ENCODE peak calls at places on chromosomes 4 and X, in four cellular contexts. C, N, O and Z are unnamed samples.
A peak's percentile ranks its signal among the peaks of the same experiment; 100 is the strongest.

GRCh38 chrX:19975862-19976261 is 15.0 kb downstream of the BCLAF3 start:
- DNase-seq in C (no peak), N (no peak), O (no peak), Z (no peak)

GRCh38 chrX:107480272-107480671 is 30.8 kb downstream of the FRMPD3 start:
- DNase-seq in N (no peak), O (no peak), C (no peak), Z (peak; percentile 1)

GRCh38 chr4:67459164-67459563 is 86.1 kb downstream of the CENPC start:
- DNase-seq in C (no peak), N (no peak), O (no peak), Z (no peak)

GRCh38 chr4:159209249-159209648 is 106.4 kb downstream of the RAPGEF2 start:
- DNase-seq in N (no peak), C (no peak), O (no peak), Z (no peak)

GRCh38 chr4:123064390-123064789 is 142.0 kb upstream of the NUDT6 start:
- DNase-seq in N (no peak), O (no peak), C (no peak), Z (peak; percentile 99)

GRCh38 chr4:137694138-137694537 is 161.8 kb upstream of the PCDH18 start:
- DNase-seq in N (no peak), O (no peak), C (no peak), Z (no peak)

GRCh38 chr4:83618991-83619390 is 83.1 kb downstream of the GPAT3 start:
- DNase-seq in N (no peak), O (no peak), C (no peak), Z (peak; percentile 61)

GRCh38 chr4:40918330-40918729 is 168.6 kb downstream of the NSUN7 start:
- DNase-seq in C (peak; percentile 69), N (no peak), O (peak; percentile 1), Z (peak; percentile 34)

GRCh38 chrX:49627030-49627777 is 28.4 kb downstream of the GAGE1 start:
- DNase-seq in O (no peak), C (no peak), N (peak; percentile 3), Z (no peak)

GRCh38 chr4:17322514-17322913 is 189.4 kb downstream of the QDPR start:
- DNase-seq in C (no peak), O (no peak), N (no peak), Z (no peak)

GRCh38 chrX:68880846-68881513 is 52.2 kb downstream of the EFNB1 start:
- DNase-seq in O (no peak), N (peak; percentile 23), C (no peak), Z (no peak)

GRCh38 chr4:25658357-25658771 is 2.7 kb downstream of the SLC34A2 start:
- DNase-seq in N (no peak), C (no peak), O (no peak), Z (no peak)

GRCh38 chrX:30748337-30748960 is 95.2 kb downstream of the GK start:
- DNase-seq in O (no peak), N (no peak), C (no peak), Z (no peak)

GRCh38 chr4:1992468-1993168 is 16.2 kb downstream of the NELFA start:
- DNase-seq in N (peak; percentile 38), O (no peak), C (no peak), Z (no peak)

GRCh38 chr4:169229571-169230028 is 41.2 kb downstream of the SH3RF1 start:
- DNase-seq in C (peak; percentile 88), N (no peak), O (no peak), Z (peak; percentile 94)

GRCh38 chr4:37604464-37604863 is 81.7 kb downstream of the RELL1 start:
- DNase-seq in N (no peak), O (no peak), C (no peak), Z (peak; percentile 62)

GRCh38 chr4:48683784-48684666 is 96.1 kb downstream of the FRYL start:
- DNase-seq in O (no peak), C (no peak), N (no peak), Z (no peak)

GRCh38 chr4:3862640-3863420 is 96.6 kb downstream of the ADRA2C start:
- DNase-seq in N (peak; percentile 31), O (no peak), C (no peak), Z (no peak)

GRCh38 chr4:189200346-189200745 is 740.3 kb upstream of the FRG1 start:
- DNase-seq in O (no peak), C (no peak), N (no peak), Z (no peak)